ENCODE peak calls at places on chromosomes 7 and 10, in four cellular contexts. C, S, O and F are unnamed samples.

GRCh38 chr10:127907411-127908105 is 655 bp downstream of the PTPRE start:
- DNase-seq in C (no peak), S (no peak), O (peak; percentile 27), F (no peak)

GRCh38 chr10:33542747-33543505 is 208.5 kb upstream of the NRP1 start:
- DNase-seq in C (no peak), S (no peak), O (no peak), F (no peak)

GRCh38 chr7:115099906-115100305 is 178.0 kb downstream of the MDFIC start:
- DNase-seq in C (peak; percentile 52), S (no peak), O (no peak), F (no peak)

GRCh38 chr10:100997364-100998182 is 2.0 kb upstream of the LZTS2 start:
- DNase-seq in C (peak; percentile 74), S (peak; percentile 83), O (peak; percentile 94), F (peak; percentile 88)

GRCh38 chr10:74156919-74157289 is 5.9 kb downstream of the ADK start:
- DNase-seq in C (no peak), S (peak; percentile 57), O (no peak), F (no peak)

GRCh38 chr7:5701085-5701914 is 80.2 kb downstream of the RNF216 start:
- DNase-seq in C (no peak), S (no peak), O (no peak), F (no peak)

GRCh38 chr10:17257466-17258321 is 29.7 kb downstream of the VIM start:
- DNase-seq in C (peak; percentile 44), S (peak; percentile 82), O (peak; percentile 39), F (peak; percentile 69)

GRCh38 chr7:3165681-3166580 is 122.3 kb upstream of the CARD11 start:
- DNase-seq in C (peak; percentile 38), S (no peak), O (no peak), F (no peak)

GRCh38 chr7:37093257-37093656 is 355.4 kb downstream of the ELMO1 start:
- DNase-seq in C (peak; percentile 41), S (no peak), O (no peak), F (no peak)

GRCh38 chr7:115975766-115976165 is 54.8 kb downstream of the TFEC start:
- DNase-seq in C (no peak), S (no peak), O (no peak), F (no peak)

GRCh38 chr10:85558533-85558932 is 808.1 kb downstream of the GRID1 start:
- DNase-seq in C (no peak), S (no peak), O (no peak), F (no peak)

GRCh38 chr10:124732931-124733536 is 11.1 kb downstream of the FAM53B start:
- DNase-seq in C (no peak), S (no peak), O (no peak), F (no peak)

GRCh38 chr7:113912881-113913280 is 5.9 kb downstream of the PPP1R3A start:
- DNase-seq in C (no peak), S (no peak), O (no peak), F (no peak)

GRCh38 chr7:102318482-102318971 is 31.9 kb downstream of the SH2B2 start:
- DNase-seq in C (no peak), S (peak; percentile 23), O (no peak), F (no peak)

GRCh38 chr10:43000021-43000411 is 76.9 kb upstream of the RET start:
- DNase-seq in C (no peak), S (no peak), O (no peak), F (no peak)

GRCh38 chr10:43002596-43002995 is 74.3 kb upstream of the RET start:
- DNase-seq in C (no peak), S (no peak), O (peak; percentile 8), F (no peak)

GRCh38 chr10:43001427-43001795 is 75.5 kb upstream of the RET start:
- DNase-seq in C (no peak), S (no peak), O (no peak), F (no peak)

GRCh38 chr10:42999385-43000020 is 77.4 kb upstream of the RET start:
- DNase-seq in C (no peak), S (no peak), O (no peak), F (no peak)

GRCh38 chr10:43000651-43001426 is 76.0 kb upstream of the RET start:
- DNase-seq in C (no peak), S (no peak), O (peak; percentile 5), F (no peak)
- TF ChIP-seq ELF4 in C (no peak), S (no peak), O (no peak), F (no peak)

DNA sequence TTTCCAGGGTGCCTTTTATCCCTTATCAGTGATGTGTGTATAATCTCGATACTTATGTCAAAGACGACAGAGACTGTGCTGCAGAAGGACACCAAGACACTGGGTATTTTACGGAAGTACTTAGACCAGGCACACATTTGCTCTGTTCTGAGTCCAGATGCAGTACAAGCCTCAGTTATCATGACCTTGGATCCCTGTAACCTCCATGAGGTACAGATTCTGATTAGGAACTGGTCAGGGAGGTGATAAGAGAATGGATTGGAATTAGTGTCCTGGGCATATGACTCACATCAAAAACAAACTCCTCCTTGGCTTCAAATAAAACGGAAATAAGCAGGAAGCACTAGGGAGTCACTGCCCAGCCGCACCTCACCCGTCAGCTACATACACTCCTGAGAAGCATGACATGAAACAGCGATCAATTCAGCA is 146.5 kb downstream of the SFMBT2 start:
- DNase-seq in C (no peak), S (no peak), O (no peak), F (no peak)
- TF ChIP-seq ELF4 in C (no peak), S (no peak), O (no peak), F (no peak)

GRCh38 chr10:5343979-5344378 is 20.8 kb upstream of the UCN3 start:
- DNase-seq in C (no peak), S (no peak), O (no peak), F (no peak)

GRCh38 chr10:5344746-5345145 is 20.0 kb upstream of the UCN3 start:
- DNase-seq in C (no peak), S (no peak), O (no peak), F (no peak)

GRCh38 chr10:5346881-5347280 is 17.9 kb upstream of the UCN3 start:
- DNase-seq in C (no peak), S (no peak), O (no peak), F (no peak)

GRCh38 chr10:5343092-5343491 is 21.7 kb upstream of the UCN3 start:
- DNase-seq in C (no peak), S (no peak), O (no peak), F (no peak)

DNA sequence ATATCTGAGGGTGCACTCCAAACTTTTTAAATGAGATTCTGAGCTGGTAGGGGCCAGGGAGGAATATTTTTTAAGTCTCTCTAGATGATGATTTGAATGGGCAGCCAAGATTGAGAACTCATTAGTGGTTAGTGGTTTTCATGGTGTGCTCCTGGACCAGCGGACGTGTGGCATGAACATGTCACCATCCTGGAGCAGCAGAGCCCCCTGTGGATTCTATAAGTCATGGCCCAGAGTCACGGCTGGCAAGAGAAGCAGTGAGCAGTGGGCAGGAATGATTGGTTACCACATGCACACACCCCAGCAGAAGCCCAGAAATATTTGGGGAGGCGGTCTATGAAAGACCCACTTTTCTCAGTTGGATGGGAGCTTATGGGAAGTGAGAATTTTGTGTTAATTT is 21.2 kb upstream of the UCN3 start:
- DNase-seq in C (peak; percentile 44), S (peak; percentile 19), O (no peak), F (no peak)
- TF ChIP-seq ELF4 in C (no peak), S (no peak), O (no peak), F (no peak)

GRCh38 chr7:154640917-154641316 is 362.0 kb downstream of the PAXIP1 start:
- DNase-seq in C (no peak), S (no peak), O (no peak), F (no peak)

GRCh38 chr7:154640266-154640865 is 362.6 kb downstream of the PAXIP1 start:
- DNase-seq in C (peak; percentile 21), S (peak; percentile 78), O (no peak), F (peak; percentile 28)

GRCh38 chr7:154633641-154634040 is 369.3 kb downstream of the PAXIP1 start:
- DNase-seq in C (no peak), S (no peak), O (no peak), F (no peak)

DNA sequence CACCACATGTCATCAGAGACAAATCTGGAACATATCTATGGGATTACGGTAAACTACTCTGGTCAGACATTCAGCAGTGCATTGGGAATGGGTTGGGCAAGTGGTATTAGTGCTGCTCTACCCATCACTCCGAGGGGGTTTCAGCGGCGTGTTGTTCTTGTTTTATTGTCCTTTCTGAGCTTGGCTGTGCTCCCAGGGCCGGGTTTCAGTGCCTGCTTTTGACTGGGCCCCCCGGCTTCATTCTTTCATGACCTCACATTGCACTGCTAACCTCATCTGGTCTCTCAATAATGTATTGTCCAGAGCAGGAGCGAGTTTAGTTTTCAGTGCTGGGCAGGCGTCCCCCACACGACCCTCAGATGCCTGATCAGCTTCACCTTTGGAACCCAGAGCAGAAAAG is 364.6 kb downstream of the PAXIP1 start:
- DNase-seq in C (no peak), S (no peak), O (no peak), F (no peak)
- TF ChIP-seq ELF4 in C (no peak), S (no peak), O (no peak), F (no peak)

GRCh38 chr10:31742255-31742654 is 186.4 kb downstream of the ARHGAP12 start:
- DNase-seq in C (no peak), S (no peak), O (no peak), F (no peak)

GRCh38 chr10:31744025-31744424 is 184.6 kb downstream of the ARHGAP12 start:
- DNase-seq in C (no peak), S (no peak), O (no peak), F (no peak)

GRCh38 chr10:31741473-31741872 is 187.2 kb downstream of the ARHGAP12 start:
- DNase-seq in C (no peak), S (no peak), O (no peak), F (no peak)

GRCh38 chr10:31739146-31739545 is 189.5 kb downstream of the ARHGAP12 start:
- DNase-seq in C (no peak), S (no peak), O (no peak), F (no peak)

DNA sequence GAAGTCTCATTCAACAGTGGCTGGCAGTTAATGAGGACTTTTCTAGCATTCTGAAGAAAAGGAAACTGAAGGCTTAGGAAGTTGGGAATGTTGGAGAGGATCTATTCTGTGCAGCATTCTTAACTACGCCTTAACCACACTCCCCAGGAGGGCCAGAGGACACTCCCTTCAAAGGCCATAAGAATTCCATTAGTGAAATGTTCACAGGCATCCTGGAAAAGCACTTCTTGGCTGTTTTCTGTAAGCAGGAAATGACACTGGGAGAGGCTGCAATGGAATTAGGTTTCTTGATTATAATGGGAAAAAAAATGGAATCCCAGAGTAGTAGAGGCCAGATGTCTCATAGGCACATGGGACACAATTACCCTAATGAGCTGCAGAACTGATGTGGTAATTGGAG is 188.9 kb downstream of the ARHGAP12 start:
- DNase-seq in C (no peak), S (no peak), O (no peak), F (no peak)
- TF ChIP-seq ELF4 in C (no peak), S (no peak), O (no peak), F (no peak)

GRCh38 chr7:21365866-21366624 is 61.8 kb upstream of the SP4 start:
- DNase-seq in C (peak; percentile 77), S (no peak), O (no peak), F (no peak)
- TF ChIP-seq ELF4 in C (no peak), S (no peak), O (no peak), F (no peak)